ENCODE peak calls at places on chromosomes 12 and 14, in five cellular contexts. R is H1, S is K562, U is GM12878, K is HepG2. N is an unnamed sample.

GRCh38 chr14:21040370-21040925 is 1.7 kb upstream of the RNASE7 start:
- DNase-seq in R (no peak), S (no peak), U (no peak), K (no peak), N (no peak)

GRCh38 chr12:124916370-124917134 is 2.1 kb upstream of the UBC start:
- DNase-seq in R (no peak), S (no peak), U (no peak), K (peak), N (no peak)

GRCh38 chr12:117857632-117858274 is 111.0 kb downstream of the KSR2 start:
- DNase-seq in R (peak), S (peak), U (peak), K (peak), N (peak)

GRCh38 chr14:61403411-61403810 is 82.0 kb downstream of the PRKCH start:
- DNase-seq in R (no peak), S (no peak), U (peak), K (no peak), N (no peak)

GRCh38 chr12:10205251-10205807 is 7.3 kb upstream of the GABARAPL1 start:
- DNase-seq in R (no peak), S (no peak), U (no peak), K (no peak), N (peak)

GRCh38 chr12:1502441-1502785 is 92.0 kb downstream of the FBXL14 start:
- DNase-seq in R (no peak), S (no peak), U (no peak), K (no peak), N (no peak)

GRCh38 chr14:86420131-86420530 is 890.2 kb downstream of the FLRT2 start:
- DNase-seq in R (no peak), S (no peak), U (no peak), K (no peak), N (no peak)

GRCh38 chr12:122137229-122137628 is 36.8 kb downstream of the IL31 start:
- DNase-seq in R (no peak), S (peak), U (no peak), K (no peak), N (no peak)

GRCh38 chr14:96053236-96053599 is 14.1 kb downstream of the C14orf132 start:
- DNase-seq in R (no peak), S (no peak), U (no peak), K (no peak), N (no peak)

GRCh38 chr14:101241807-101242278 is 319.5 kb upstream of the DIO3 start:
- DNase-seq in R (peak), S (no peak), U (no peak), K (no peak), N (no peak)

GRCh38 chr12:93776581-93777018 is 99.4 kb downstream of the CRADD start:
- DNase-seq in R (no peak), S (no peak), U (no peak), K (no peak), N (no peak)

GRCh38 chr14:32230181-32230580 is 27.1 kb upstream of the RNU6-8 start:
- DNase-seq in R (no peak), S (no peak), U (no peak), K (no peak), N (peak)

GRCh38 chr12:91542048-91542447 is 359.4 kb upstream of the DCN start:
- DNase-seq in R (no peak), S (no peak), U (no peak), K (no peak), N (no peak)

GRCh38 chr12:120687570-120688289 is 781 bp downstream of the MLEC start:
- DNase-seq in R (no peak), S (peak), U (no peak), K (no peak), N (no peak)

GRCh38 chr14:31068235-31068634 is 42.1 kb upstream of the STRN3 start:
- DNase-seq in R (no peak), S (no peak), U (no peak), K (no peak), N (no peak)

GRCh38 chr12:459430-460258 is at the start of gene B4GALNT3:
- DNase-seq in R (peak), S (peak), U (no peak), K (no peak), N (peak)

GRCh38 chr14:74394549-74394948 is 31.5 kb downstream of the SYNDIG1L start:
- DNase-seq in R (no peak), S (no peak), U (no peak), K (no peak), N (no peak)

GRCh38 chr12:50415899-50416479 is 15.3 kb downstream of the LARP4 start:
- DNase-seq in R (no peak), S (no peak), U (no peak), K (no peak), N (no peak)

GRCh38 chr12:47781479-47782371 is 8.7 kb downstream of the SLC48A1 start:
- DNase-seq in R (no peak), S (no peak), U (no peak), K (no peak), N (no peak)

GRCh38 chr14:103847439-103847953 is at the start of gene PPP1R13B:
- DNase-seq in R (peak), S (peak), U (peak), K (peak), N (peak)

GRCh38 chr14:63205850-63206249 is 1.6 kb downstream of the RHOJ start:
- DNase-seq in R (no peak), S (no peak), U (no peak), K (no peak), N (no peak)

GRCh38 chr12:86496595-86496994 is 240.4 kb upstream of the MGAT4C start:
- DNase-seq in R (no peak), S (no peak), U (no peak), K (no peak), N (no peak)

GRCh38 chr12:80713419-80713818 is 3.3 kb upstream of the MYF5 start:
- DNase-seq in R (no peak), S (no peak), U (no peak), K (no peak), N (no peak)

GRCh38 chr12:17286874-17287273 is 680.9 kb upstream of the LMO3 start:
- DNase-seq in R (no peak), S (no peak), U (no peak), K (no peak), N (no peak)

GRCh38 chr12:47734725-47735480 is 9.6 kb upstream of the ENDOU start:
- DNase-seq in R (peak), S (no peak), U (no peak), K (no peak), N (no peak)

GRCh38 chr14:68521952-68522509 is 270.8 kb downstream of the ZFP36L1 start:
- DNase-seq in R (no peak), S (no peak), U (no peak), K (no peak), N (no peak)

GRCh38 chr12:82730832-82731497 is 44.3 kb downstream of the TMTC2 start:
- DNase-seq in R (no peak), S (no peak), U (no peak), K (peak), N (no peak)

GRCh38 chr14:97747282-97747681 is 950.1 kb downstream of the VRK1 start:
- DNase-seq in R (no peak), S (no peak), U (no peak), K (no peak), N (no peak)

GRCh38 chr12:65327207-65328076 is 49.0 kb downstream of the MSRB3 start:
- DNase-seq in R (no peak), S (no peak), U (no peak), K (peak), N (no peak)

GRCh38 chr12:11773889-11774677 is 124.6 kb downstream of the ETV6 start:
- DNase-seq in R (no peak), S (no peak), U (no peak), K (no peak), N (no peak)
- TF ChIP-seq POLR2A in R (no peak), S (no peak), U (peak), K (no peak), N (no peak)

GRCh38 chr12:95976416-95976832 is 19.7 kb downstream of the HAL start:
- DNase-seq in R (no peak), S (no peak), U (no peak), K (peak), N (no peak)
- TF ChIP-seq KDM1A in R (no peak), S (no peak), U (no peak), K (peak), N (no peak)

GRCh38 chr12:132949936-132950837 is 5.9 kb downstream of the ZNF605 start:
- DNase-seq in R (no peak), S (no peak), U (no peak), K (no peak), N (no peak)
- TF ChIP-seq POLR2A in R (no peak), S (no peak), U (no peak), K (no peak), N (no peak)

GRCh38 chr12:20272171-20272570 is 96.2 kb upstream of the PDE3A start:
- DNase-seq in R (no peak), S (no peak), U (no peak), K (no peak), N (no peak)
- TF ChIP-seq KDM1A in R (no peak), S (no peak), U (no peak), K (no peak), N (no peak)

GRCh38 chr14:90042587-90043252 is 19.1 kb upstream of the KCNK13 start:
- DNase-seq in R (no peak), S (no peak), U (no peak), K (no peak), N (no peak)

GRCh38 chr14:90040411-90040810 is 21.4 kb upstream of the KCNK13 start:
- DNase-seq in R (no peak), S (no peak), U (no peak), K (no peak), N (no peak)

GRCh38 chr14:90034156-90034555 is 27.6 kb upstream of the KCNK13 start:
- DNase-seq in R (no peak), S (no peak), U (peak), K (no peak), N (no peak)

GRCh38 chr14:90034835-90035525 is 26.8 kb upstream of the KCNK13 start:
- DNase-seq in R (no peak), S (no peak), U (peak), K (no peak), N (no peak)

GRCh38 chr14:90039253-90040010 is 22.4 kb upstream of the KCNK13 start:
- DNase-seq in R (no peak), S (no peak), U (no peak), K (no peak), N (no peak)
- TF ChIP-seq POLR2A in R (no peak), S (no peak), U (no peak), K (no peak), N (no peak)

DNA sequence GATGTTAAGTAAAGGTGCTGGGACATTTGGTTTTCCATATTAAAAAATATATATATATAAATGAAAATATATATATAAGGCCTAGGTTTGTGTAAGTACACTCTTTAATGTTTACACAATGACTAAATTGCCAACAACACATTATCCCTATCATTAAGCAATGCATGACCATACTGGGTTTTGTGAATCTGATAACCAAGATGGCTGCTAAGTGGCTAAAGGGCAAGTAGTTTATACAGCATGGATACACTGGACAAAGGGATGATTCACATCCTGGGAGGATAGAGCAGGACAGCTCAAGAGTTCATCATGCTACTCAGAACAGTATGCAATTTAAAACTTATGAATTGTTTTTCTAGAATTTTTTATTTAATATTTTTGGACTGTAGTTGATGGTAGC is 89.3 kb downstream of the FIGNL2 start:
- DNase-seq in R (no peak), S (no peak), U (no peak), K (no peak), N (no peak)
- TF ChIP-seq KDM1A in R (no peak), S (no peak), U (no peak), K (no peak), N (no peak)

N was measured in A549.